ENCODE peak calls at places on chromosomes 13 and 19, in nine cellular contexts. One of them, this sample, is unnamed.

GRCh38 chr19:579842-580155 is 7.4 kb downstream of the BSG start:
- DNase-seq in C1 segment of cervical spinal cord: no peak
- DNase-seq in left cardiac atrium: no peak
- DNase-seq in activated T-cell treated with anti-CD3 and anti-CD28 coated beads, Interleukin-2, amount 50 U/mL, for 72 hours: no peak
- DNase-seq in ELR: no peak
- DNase-seq in HEK293T: no peak
- DNase-seq in naive thymus-derived CD8-positive, alpha-beta T cell: no peak
- DNase-seq in iris pigment epithelial cell: no peak
- DNase-seq in activated CD4-positive, alpha-beta T cell treated with anti-CD3 and anti-CD28 coated beads, Interleukin-2, amount 50 U/mL, for 4 hours: no peak
- DNase-seq in this sample: no peak

GRCh38 chr13:36130542-36131214 is 504 bp downstream of the DCLK1 start:
- DNase-seq in HEK293T: peak
- DNase-seq in activated T-cell treated with anti-CD3 and anti-CD28 coated beads, Interleukin-2, amount 50 U/mL, for 72 hours: no peak
- DNase-seq in ELR: no peak
- DNase-seq in C1 segment of cervical spinal cord: no peak
- DNase-seq in iris pigment epithelial cell: no peak
- DNase-seq in left cardiac atrium: peak
- DNase-seq in naive thymus-derived CD8-positive, alpha-beta T cell: no peak
- DNase-seq in activated CD4-positive, alpha-beta T cell treated with anti-CD3 and anti-CD28 coated beads, Interleukin-2, amount 50 U/mL, for 4 hours: no peak
- DNase-seq in this sample: peak

GRCh38 chr19:43290568-43291359 is 21.4 kb upstream of the PSG9 start:
- DNase-seq in activated T-cell treated with anti-CD3 and anti-CD28 coated beads, Interleukin-2, amount 50 U/mL, for 72 hours: peak
- DNase-seq in left cardiac atrium: no peak
- DNase-seq in naive thymus-derived CD8-positive, alpha-beta T cell: no peak
- DNase-seq in HEK293T: no peak
- DNase-seq in iris pigment epithelial cell: peak
- DNase-seq in C1 segment of cervical spinal cord: no peak
- DNase-seq in activated CD4-positive, alpha-beta T cell treated with anti-CD3 and anti-CD28 coated beads, Interleukin-2, amount 50 U/mL, for 4 hours: no peak
- DNase-seq in ELR: no peak
- DNase-seq in this sample: no peak

GRCh38 chr13:89361909-89362308 is 1690.7 kb downstream of the SLITRK5 start:
- DNase-seq in HEK293T: no peak
- DNase-seq in iris pigment epithelial cell: peak
- DNase-seq in C1 segment of cervical spinal cord: no peak
- DNase-seq in activated CD4-positive, alpha-beta T cell treated with anti-CD3 and anti-CD28 coated beads, Interleukin-2, amount 50 U/mL, for 4 hours: no peak
- DNase-seq in naive thymus-derived CD8-positive, alpha-beta T cell: no peak
- DNase-seq in ELR: no peak
- DNase-seq in activated T-cell treated with anti-CD3 and anti-CD28 coated beads, Interleukin-2, amount 50 U/mL, for 72 hours: no peak
- DNase-seq in left cardiac atrium: no peak
- DNase-seq in this sample: no peak

GRCh38 chr13:29801737-29802305 is 48.6 kb downstream of the UBL3 start:
- DNase-seq in HEK293T: no peak
- DNase-seq in C1 segment of cervical spinal cord: no peak
- DNase-seq in left cardiac atrium: peak
- DNase-seq in naive thymus-derived CD8-positive, alpha-beta T cell: no peak
- DNase-seq in iris pigment epithelial cell: peak
- DNase-seq in activated CD4-positive, alpha-beta T cell treated with anti-CD3 and anti-CD28 coated beads, Interleukin-2, amount 50 U/mL, for 4 hours: no peak
- DNase-seq in ELR: no peak
- DNase-seq in activated T-cell treated with anti-CD3 and anti-CD28 coated beads, Interleukin-2, amount 50 U/mL, for 72 hours: no peak
- DNase-seq in this sample: no peak

GRCh38 chr13:36736119-36736726 is 62.4 kb downstream of the SERTM1 start:
- DNase-seq in HEK293T: peak
- DNase-seq in activated CD4-positive, alpha-beta T cell treated with anti-CD3 and anti-CD28 coated beads, Interleukin-2, amount 50 U/mL, for 4 hours: peak
- DNase-seq in iris pigment epithelial cell: peak
- DNase-seq in activated T-cell treated with anti-CD3 and anti-CD28 coated beads, Interleukin-2, amount 50 U/mL, for 72 hours: peak
- DNase-seq in C1 segment of cervical spinal cord: no peak
- DNase-seq in left cardiac atrium: peak
- DNase-seq in naive thymus-derived CD8-positive, alpha-beta T cell: peak
- DNase-seq in ELR: peak
- DNase-seq in this sample: peak

GRCh38 chr13:30736921-30737320 is 1.6 kb downstream of the ALOX5AP start:
- DNase-seq in ELR: no peak
- DNase-seq in left cardiac atrium: no peak
- DNase-seq in HEK293T: no peak
- DNase-seq in C1 segment of cervical spinal cord: no peak
- DNase-seq in activated T-cell treated with anti-CD3 and anti-CD28 coated beads, Interleukin-2, amount 50 U/mL, for 72 hours: no peak
- DNase-seq in activated CD4-positive, alpha-beta T cell treated with anti-CD3 and anti-CD28 coated beads, Interleukin-2, amount 50 U/mL, for 4 hours: no peak
- DNase-seq in iris pigment epithelial cell: no peak
- DNase-seq in naive thymus-derived CD8-positive, alpha-beta T cell: no peak
- DNase-seq in this sample: no peak

GRCh38 chr19:48795855-48796142 is 15.0 kb downstream of the BCAT2 start:
- DNase-seq in ELR: peak
- DNase-seq in activated CD4-positive, alpha-beta T cell treated with anti-CD3 and anti-CD28 coated beads, Interleukin-2, amount 50 U/mL, for 4 hours: no peak
- DNase-seq in activated T-cell treated with anti-CD3 and anti-CD28 coated beads, Interleukin-2, amount 50 U/mL, for 72 hours: no peak
- DNase-seq in left cardiac atrium: peak
- DNase-seq in HEK293T: peak
- DNase-seq in C1 segment of cervical spinal cord: no peak
- DNase-seq in iris pigment epithelial cell: no peak
- DNase-seq in naive thymus-derived CD8-positive, alpha-beta T cell: no peak
- DNase-seq in this sample: peak

GRCh38 chr13:29464105-29464679 is 131.3 kb downstream of the SLC7A1 start:
- DNase-seq in ELR: no peak
- DNase-seq in activated T-cell treated with anti-CD3 and anti-CD28 coated beads, Interleukin-2, amount 50 U/mL, for 72 hours: no peak
- DNase-seq in HEK293T: no peak
- DNase-seq in C1 segment of cervical spinal cord: no peak
- DNase-seq in left cardiac atrium: no peak
- DNase-seq in activated CD4-positive, alpha-beta T cell treated with anti-CD3 and anti-CD28 coated beads, Interleukin-2, amount 50 U/mL, for 4 hours: no peak
- DNase-seq in naive thymus-derived CD8-positive, alpha-beta T cell: no peak
- DNase-seq in iris pigment epithelial cell: no peak
- DNase-seq in this sample: no peak

GRCh38 chr13:110125157-110125556 is 181.8 kb downstream of the COL4A1 start:
- DNase-seq in ELR: no peak
- DNase-seq in activated T-cell treated with anti-CD3 and anti-CD28 coated beads, Interleukin-2, amount 50 U/mL, for 72 hours: no peak
- DNase-seq in C1 segment of cervical spinal cord: no peak
- DNase-seq in naive thymus-derived CD8-positive, alpha-beta T cell: no peak
- DNase-seq in left cardiac atrium: no peak
- DNase-seq in HEK293T: no peak
- DNase-seq in iris pigment epithelial cell: peak
- DNase-seq in activated CD4-positive, alpha-beta T cell treated with anti-CD3 and anti-CD28 coated beads, Interleukin-2, amount 50 U/mL, for 4 hours: no peak
- DNase-seq in this sample: no peak

GRCh38 chr13:109385161-109385560 is 401.2 kb downstream of the IRS2 start:
- DNase-seq in C1 segment of cervical spinal cord: no peak
- DNase-seq in iris pigment epithelial cell: peak
- DNase-seq in activated CD4-positive, alpha-beta T cell treated with anti-CD3 and anti-CD28 coated beads, Interleukin-2, amount 50 U/mL, for 4 hours: no peak
- DNase-seq in ELR: peak
- DNase-seq in HEK293T: no peak
- DNase-seq in activated T-cell treated with anti-CD3 and anti-CD28 coated beads, Interleukin-2, amount 50 U/mL, for 72 hours: no peak
- DNase-seq in naive thymus-derived CD8-positive, alpha-beta T cell: no peak
- DNase-seq in left cardiac atrium: no peak
- DNase-seq in this sample: no peak

GRCh38 chr19:58549664-58550361 is 5.1 kb downstream of the CHMP2A start:
- DNase-seq in naive thymus-derived CD8-positive, alpha-beta T cell: no peak
- DNase-seq in HEK293T: no peak
- DNase-seq in left cardiac atrium: no peak
- DNase-seq in ELR: no peak
- DNase-seq in C1 segment of cervical spinal cord: no peak
- DNase-seq in iris pigment epithelial cell: no peak
- DNase-seq in activated CD4-positive, alpha-beta T cell treated with anti-CD3 and anti-CD28 coated beads, Interleukin-2, amount 50 U/mL, for 4 hours: no peak
- DNase-seq in activated T-cell treated with anti-CD3 and anti-CD28 coated beads, Interleukin-2, amount 50 U/mL, for 72 hours: no peak
- DNase-seq in this sample: no peak

GRCh38 chr13:72062566-72062965 is 195.6 kb upstream of the DACH1 start:
- DNase-seq in iris pigment epithelial cell: no peak
- DNase-seq in C1 segment of cervical spinal cord: no peak
- DNase-seq in naive thymus-derived CD8-positive, alpha-beta T cell: no peak
- DNase-seq in activated T-cell treated with anti-CD3 and anti-CD28 coated beads, Interleukin-2, amount 50 U/mL, for 72 hours: no peak
- DNase-seq in left cardiac atrium: no peak
- DNase-seq in activated CD4-positive, alpha-beta T cell treated with anti-CD3 and anti-CD28 coated beads, Interleukin-2, amount 50 U/mL, for 4 hours: no peak
- DNase-seq in HEK293T: no peak
- DNase-seq in ELR: peak
- DNase-seq in this sample: peak

GRCh38 chr13:98565726-98566577 is 11.0 kb downstream of the STK24 start:
- DNase-seq in ELR: no peak
- DNase-seq in HEK293T: no peak
- DNase-seq in naive thymus-derived CD8-positive, alpha-beta T cell: no peak
- DNase-seq in activated CD4-positive, alpha-beta T cell treated with anti-CD3 and anti-CD28 coated beads, Interleukin-2, amount 50 U/mL, for 4 hours: no peak
- DNase-seq in C1 segment of cervical spinal cord: no peak
- DNase-seq in activated T-cell treated with anti-CD3 and anti-CD28 coated beads, Interleukin-2, amount 50 U/mL, for 72 hours: no peak
- DNase-seq in iris pigment epithelial cell: peak
- DNase-seq in left cardiac atrium: peak
- DNase-seq in this sample: peak

GRCh38 chr13:88068316-88068715 is 397.1 kb downstream of the SLITRK5 start:
- DNase-seq in HEK293T: no peak
- DNase-seq in activated CD4-positive, alpha-beta T cell treated with anti-CD3 and anti-CD28 coated beads, Interleukin-2, amount 50 U/mL, for 4 hours: no peak
- DNase-seq in ELR: peak
- DNase-seq in activated T-cell treated with anti-CD3 and anti-CD28 coated beads, Interleukin-2, amount 50 U/mL, for 72 hours: no peak
- DNase-seq in iris pigment epithelial cell: peak
- DNase-seq in naive thymus-derived CD8-positive, alpha-beta T cell: no peak
- DNase-seq in C1 segment of cervical spinal cord: no peak
- DNase-seq in left cardiac atrium: no peak
- DNase-seq in this sample: no peak

GRCh38 chr13:98295371-98295770 is 118.3 kb upstream of the RNF113B start:
- DNase-seq in activated T-cell treated with anti-CD3 and anti-CD28 coated beads, Interleukin-2, amount 50 U/mL, for 72 hours: no peak
- DNase-seq in HEK293T: no peak
- DNase-seq in iris pigment epithelial cell: peak
- DNase-seq in left cardiac atrium: no peak
- DNase-seq in C1 segment of cervical spinal cord: no peak
- DNase-seq in ELR: no peak
- DNase-seq in naive thymus-derived CD8-positive, alpha-beta T cell: no peak
- DNase-seq in activated CD4-positive, alpha-beta T cell treated with anti-CD3 and anti-CD28 coated beads, Interleukin-2, amount 50 U/mL, for 4 hours: no peak
- DNase-seq in this sample: no peak

GRCh38 chr13:80084086-80084676 is 256.7 kb downstream of the SPRY2 start:
- DNase-seq in iris pigment epithelial cell: peak
- DNase-seq in naive thymus-derived CD8-positive, alpha-beta T cell: no peak
- DNase-seq in HEK293T: peak
- DNase-seq in activated CD4-positive, alpha-beta T cell treated with anti-CD3 and anti-CD28 coated beads, Interleukin-2, amount 50 U/mL, for 4 hours: no peak
- DNase-seq in activated T-cell treated with anti-CD3 and anti-CD28 coated beads, Interleukin-2, amount 50 U/mL, for 72 hours: no peak
- DNase-seq in C1 segment of cervical spinal cord: no peak
- DNase-seq in left cardiac atrium: no peak
- DNase-seq in ELR: peak
- DNase-seq in this sample: no peak

GRCh38 chr13:35157143-35157755 is 215.2 kb downstream of the NBEA start:
- DNase-seq in iris pigment epithelial cell: peak
- DNase-seq in left cardiac atrium: no peak
- DNase-seq in naive thymus-derived CD8-positive, alpha-beta T cell: no peak
- DNase-seq in activated CD4-positive, alpha-beta T cell treated with anti-CD3 and anti-CD28 coated beads, Interleukin-2, amount 50 U/mL, for 4 hours: no peak
- DNase-seq in ELR: peak
- DNase-seq in C1 segment of cervical spinal cord: no peak
- DNase-seq in HEK293T: peak
- DNase-seq in activated T-cell treated with anti-CD3 and anti-CD28 coated beads, Interleukin-2, amount 50 U/mL, for 72 hours: peak
- DNase-seq in this sample: no peak

GRCh38 chr19:45515081-45515624 is 7.9 kb downstream of the VASP start:
- DNase-seq in naive thymus-derived CD8-positive, alpha-beta T cell: peak
- DNase-seq in activated CD4-positive, alpha-beta T cell treated with anti-CD3 and anti-CD28 coated beads, Interleukin-2, amount 50 U/mL, for 4 hours: no peak
- DNase-seq in ELR: no peak
- DNase-seq in activated T-cell treated with anti-CD3 and anti-CD28 coated beads, Interleukin-2, amount 50 U/mL, for 72 hours: no peak
- DNase-seq in HEK293T: no peak
- DNase-seq in C1 segment of cervical spinal cord: no peak
- DNase-seq in left cardiac atrium: peak
- DNase-seq in iris pigment epithelial cell: no peak
- DNase-seq in this sample: no peak

GRCh38 chr19:48874309-48875135 is 2.3 kb downstream of the PPP1R15A start:
- DNase-seq in naive thymus-derived CD8-positive, alpha-beta T cell: no peak
- DNase-seq in iris pigment epithelial cell: peak
- DNase-seq in activated CD4-positive, alpha-beta T cell treated with anti-CD3 and anti-CD28 coated beads, Interleukin-2, amount 50 U/mL, for 4 hours: no peak
- DNase-seq in C1 segment of cervical spinal cord: no peak
- DNase-seq in ELR: peak
- DNase-seq in HEK293T: no peak
- DNase-seq in left cardiac atrium: no peak
- DNase-seq in activated T-cell treated with anti-CD3 and anti-CD28 coated beads, Interleukin-2, amount 50 U/mL, for 72 hours: peak
- DNase-seq in this sample: no peak

This sample was measured in aorta.